ENCODE peak calls at places on chromosomes 7 and 10, in four cellular contexts. W is upper lobe of right lung; G is CD8-positive, alpha-beta T cell; C is MM.1S. P is an unnamed sample.

GRCh38 chr7:1548944-1549343 is 7.1 kb downstream of the TMEM184A start:
- DNase-seq in G (no peak), W (no peak), C (no peak), P (no peak)

GRCh38 chr7:106425017-106425719 is 140.4 kb upstream of the NAMPT start:
- DNase-seq in G (no peak), C (no peak), W (peak), P (peak)

GRCh38 chr10:34397324-34397723 is 417.8 kb downstream of the PARD3 start:
- DNase-seq in C (no peak), W (no peak), G (no peak), P (no peak)

GRCh38 chr10:93436577-93436976 is 45.6 kb downstream of the MYOF start:
- DNase-seq in G (no peak), C (no peak), W (no peak), P (no peak)

GRCh38 chr7:78041409-78041808 is 242.8 kb downstream of the PHTF2 start:
- DNase-seq in G (no peak), W (no peak), C (no peak), P (no peak)

GRCh38 chr7:104192434-104192833 is 15.4 kb downstream of the ORC5 start:
- DNase-seq in W (no peak), C (no peak), G (no peak), P (no peak)

GRCh38 chr10:82072124-82072523 is 197.1 kb downstream of the NRG3 start:
- DNase-seq in C (no peak), G (no peak), W (no peak), P (no peak)

GRCh38 chr7:102991077-102991539 is 78.3 kb downstream of the LRRC17 start:
- DNase-seq in W (no peak), C (no peak), G (no peak), P (no peak)

GRCh38 chr7:135161669-135162068 is 8.8 kb downstream of the CYREN start:
- DNase-seq in G (no peak), W (no peak), C (no peak), P (no peak)

GRCh38 chr7:132991615-132992587 is 90.0 kb downstream of the CHCHD3 start:
- DNase-seq in W (no peak), C (no peak), G (no peak), P (no peak)

GRCh38 chr10:117256910-117257309 is 16.0 kb downstream of the SLC18A2 start:
- DNase-seq in G (no peak), C (no peak), W (no peak), P (no peak)

GRCh38 chr10:102401735-102402511 is 6.4 kb downstream of the NFKB2 start:
- DNase-seq in G (no peak), W (peak), C (no peak), P (no peak)

GRCh38 chr10:58412502-58412961 is 27.3 kb downstream of the TFAM start:
- DNase-seq in G (no peak), W (no peak), C (no peak), P (no peak)

GRCh38 chr7:71752171-71752935 is 620.4 kb downstream of the GALNT17 start:
- DNase-seq in C (peak), G (no peak), W (peak), P (peak)

GRCh38 chr7:98314469-98314868 is 33.0 kb downstream of the BRI3 start:
- DNase-seq in C (no peak), G (no peak), W (no peak), P (peak)

GRCh38 chr7:149007615-149008014 is 20.7 kb downstream of the PDIA4 start:
- DNase-seq in C (no peak), W (peak), G (no peak), P (no peak)
- TF ChIP-seq CTCF in C (peak), W (no peak), G (no peak), P (peak)

GRCh38 chr10:79608505-79609375 is 2.0 kb upstream of the SFTPA1 start:
- DNase-seq in W (peak), G (no peak), C (peak), P (peak)
- H3K4me3 ChIP-seq in W (no peak), G (no peak), C (no peak), P (no peak)

GRCh38 chr10:110279062-110279986 is 25.4 kb downstream of the SMNDC1 start:
- DNase-seq in G (peak), C (peak), W (no peak), P (peak)
- TF ChIP-seq CTCF in G (peak), C (peak), W (peak), P (peak)

GRCh38 chr10:14571866-14572507 is 202.7 kb downstream of the FAM107B start:
- DNase-seq in W (peak), C (peak), G (peak), P (peak)
- H3K4me3 ChIP-seq in W (peak), C (no peak), G (peak), P (no peak)

GRCh38 chr10:588246-589165 is 101.0 kb downstream of the DIP2C start:
- DNase-seq in C (peak), W (peak), G (no peak), P (no peak)
- TF ChIP-seq CTCF in C (no peak), W (no peak), G (no peak), P (no peak)

DNA sequence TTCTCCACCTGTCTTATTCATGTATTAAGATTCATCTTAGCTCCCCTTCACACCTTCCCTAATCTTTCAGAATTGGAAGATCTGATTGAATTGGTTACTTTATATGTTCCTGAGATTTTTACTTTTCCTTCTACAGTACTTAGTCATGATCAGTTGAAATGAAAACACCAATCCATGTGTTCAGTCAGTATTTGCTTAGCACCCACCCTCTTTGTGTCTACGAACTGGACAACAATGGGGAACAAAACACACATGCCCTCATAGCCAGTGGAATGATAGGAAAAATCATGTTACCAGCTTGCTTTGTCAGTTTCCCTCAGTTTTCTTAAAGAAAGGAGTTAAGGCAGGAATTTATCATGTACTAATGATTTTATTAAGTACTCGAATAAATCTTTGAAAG is 2.0 kb downstream of the MASTL start:
- DNase-seq in G (no peak), W (no peak), C (no peak), P (no peak)
- H3K4me3 ChIP-seq in G (no peak), W (no peak), C (peak), P (peak)